ENCODE peak calls at places on chromosomes 4 and X, in ten cellular contexts. L is tibial artery, A is GM23248, D is psoas muscle, E is mesenchymal stem cell, I is right cardiac atrium, G is left lung, H is lower lobe of right lung, P is ascending aorta, X is aorta. F is an unnamed sample. For H3K4me1, the result is how much of the 10 kb centered on the place peaks cover.

GRCh38 chrX:108022491-108023089 is 22.3 kb upstream of the VSIG1 start:
- DNase-seq in L (no peak), A (no peak), D (no peak), E (no peak), I (no peak), G (no peak), H (no peak), P (no peak), X (no peak), F (no peak)

GRCh38 chr4:98653006-98653405 is 5.4 kb downstream of the TSPAN5 start:
- DNase-seq in L (no peak), A (peak), D (no peak), E (no peak), I (no peak), G (no peak), H (no peak), P (no peak), X (no peak), F (no peak)

GRCh38 chr4:26127001-26127400 is 193.8 kb upstream of the RBPJ start:
- DNase-seq in L (no peak), A (no peak), D (no peak), E (no peak), I (no peak), G (no peak), H (no peak), P (no peak), X (no peak), F (no peak)

GRCh38 chr4:6236816-6237390 is 32.7 kb upstream of the WFS1 start:
- DNase-seq in L (no peak), A (no peak), D (no peak), E (no peak), I (no peak), G (no peak), H (no peak), P (peak), X (no peak), F (peak)

GRCh38 chr4:53605783-53606182 is 14.5 kb upstream of the LNX1 start:
- DNase-seq in L (no peak), A (no peak), D (no peak), E (peak), I (no peak), G (no peak), H (no peak), P (no peak), X (no peak), F (no peak)

GRCh38 chr4:85420831-85421230 is 54.1 kb upstream of the ARHGAP24 start:
- DNase-seq in L (no peak), A (no peak), D (no peak), E (no peak), I (no peak), G (no peak), H (no peak), P (no peak), X (no peak), F (no peak)

GRCh38 chr4:168600796-168601583 is 104.1 kb downstream of the PALLD start:
- DNase-seq in L (no peak), A (no peak), D (no peak), E (no peak), I (no peak), G (no peak), H (no peak), P (no peak), X (no peak), F (no peak)

GRCh38 chr4:78481180-78481579 is 70.4 kb upstream of the ANXA3 start:
- DNase-seq in L (no peak), A (peak), D (no peak), E (peak), I (no peak), G (no peak), H (no peak), P (no peak), X (no peak), F (no peak)

GRCh38 chr4:110614981-110615365 is 7.9 kb downstream of the PITX2 start:
- DNase-seq in L (no peak), A (no peak), D (no peak), E (peak), I (no peak), G (no peak), H (no peak), P (no peak), X (no peak), F (no peak)

GRCh38 chr4:17493629-17494028 is 18.3 kb downstream of the QDPR start:
- DNase-seq in L (no peak), A (no peak), D (no peak), E (no peak), I (no peak), G (no peak), H (no peak), P (no peak), X (no peak), F (no peak)

GRCh38 chr4:16026155-16026761 is 57.6 kb downstream of the PROM1 start:
- DNase-seq in L (no peak), A (peak), D (no peak), E (peak), I (no peak), G (no peak), H (no peak), P (no peak), X (no peak), F (no peak)

GRCh38 chrX:135433531-135434257 is 11.9 kb downstream of the SMIM10L2A start:
- DNase-seq in L (no peak), A (no peak), D (no peak), E (no peak), I (no peak), G (no peak), H (no peak), P (no peak), X (no peak), F (no peak)

GRCh38 chrX:69124108-69124507 is 41.1 kb downstream of the PJA1 start:
- DNase-seq in L (no peak), A (peak), D (no peak), E (peak), I (no peak), G (no peak), H (no peak), P (no peak), X (no peak), F (no peak)

GRCh38 chr4:5747746-5748365 is 36.9 kb downstream of the EVC start:
- DNase-seq in L (peak), A (peak), D (no peak), E (peak), I (no peak), G (no peak), H (no peak), P (peak), X (peak), F (peak)

GRCh38 chrX:72705814-72706213 is 8.3 kb downstream of the PHKA1 start:
- DNase-seq in L (no peak), A (no peak), D (no peak), E (no peak), I (no peak), G (no peak), H (no peak), P (no peak), X (no peak), F (no peak)

GRCh38 chr4:16745009-16745408 is 153.4 kb downstream of the LDB2 start:
- DNase-seq in L (peak), A (peak), D (no peak), E (peak), I (no peak), G (no peak), H (no peak), P (peak), X (no peak), F (no peak)

GRCh38 chr4:70703695-70704332 is 15.5 kb downstream of the UTP3 start:
- DNase-seq in L (no peak), A (peak), D (no peak), E (peak), I (no peak), G (no peak), H (no peak), P (no peak), X (no peak), F (no peak)

GRCh38 chrX:74419861-74420193 is 1.5 kb upstream of the SLC16A2 start:
- DNase-seq in L (no peak), A (peak), D (no peak), E (no peak), I (no peak), G (no peak), H (no peak), P (no peak), X (no peak), F (no peak)

GRCh38 chr4:168655182-168655581 is 158.3 kb downstream of the PALLD start:
- DNase-seq in L (no peak), A (no peak), D (no peak), E (no peak), I (no peak), G (no peak), H (no peak), P (no peak), X (no peak), F (no peak)

GRCh38 chr4:128288689-128289106 is 1.1 kb upstream of the PGRMC2 start:
- DNase-seq in L (no peak), A (no peak), D (no peak), E (peak), I (no peak), G (no peak), H (no peak), P (no peak), X (no peak), F (no peak)

GRCh38 chrX:57132046-57132445 is 5.2 kb downstream of the SPIN2A start:
- DNase-seq in L (no peak), A (no peak), D (no peak), E (no peak), I (no peak), G (no peak), H (no peak), P (no peak), X (no peak), F (no peak)
- H3K4me1 ChIP-seq in L (under half), A (under half), D (under half), E (under half), I (under half), G (under half), H (under half), P (under half), X (under half), F (under half)

GRCh38 chr4:94562285-94562684 is 110.5 kb downstream of the PDLIM5 start:
- DNase-seq in L (no peak), A (no peak), D (no peak), E (no peak), I (no peak), G (no peak), H (no peak), P (no peak), X (no peak), F (no peak)
- H3K4me1 ChIP-seq in L (half or more), A (under half), D (half or more), E (under half), I (under half), G (under half), H (under half), P (under half), X (under half), F (half or more)

GRCh38 chrX:120749141-120749846 is 119.4 kb upstream of the C1GALT1C1 start:
- DNase-seq in L (no peak), A (no peak), D (no peak), E (no peak), I (no peak), G (no peak), H (no peak), P (no peak), X (no peak), F (no peak)
- H3K4me1 ChIP-seq in L (under half), A (under half), D (under half), E (under half), I (under half), G (under half), H (under half), P (under half), X (under half), F (under half)

GRCh38 chr4:113051361-113051760 is 1.9 kb downstream of the ANK2 start:
- DNase-seq in L (no peak), A (no peak), D (no peak), E (no peak), I (no peak), G (no peak), H (no peak), P (no peak), X (no peak), F (no peak)

GRCh38 chr4:113052379-113052951 is 3.0 kb downstream of the ANK2 start:
- DNase-seq in L (no peak), A (peak), D (no peak), E (peak), I (no peak), G (no peak), H (no peak), P (no peak), X (no peak), F (no peak)

GRCh38 chr4:113050837-113051236 is 1.4 kb downstream of the ANK2 start:
- DNase-seq in L (no peak), A (no peak), D (no peak), E (no peak), I (no peak), G (no peak), H (no peak), P (no peak), X (no peak), F (no peak)

GRCh38 chr4:113056318-113056717 is 6.9 kb downstream of the ANK2 start:
- DNase-seq in L (no peak), A (no peak), D (no peak), E (no peak), I (no peak), G (no peak), H (no peak), P (no peak), X (no peak), F (no peak)

DNA sequence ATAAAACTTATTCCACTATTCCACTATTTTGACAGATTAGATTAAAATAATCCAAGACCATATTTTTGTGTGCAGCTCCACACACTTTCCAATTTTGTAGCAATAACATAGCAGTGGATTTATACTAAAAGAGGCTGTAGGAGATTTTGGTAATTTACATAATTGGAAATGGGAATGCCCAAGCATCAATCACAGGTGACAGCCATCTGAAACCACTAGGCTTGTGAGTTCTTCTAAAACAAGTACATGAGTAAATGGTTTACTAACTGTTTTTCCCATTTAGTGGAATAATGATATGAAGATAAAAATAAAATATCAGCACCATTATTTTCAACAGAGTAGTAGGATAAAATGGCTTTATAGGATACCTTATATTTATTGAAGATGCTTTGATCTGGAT is 4.4 kb downstream of the ANK2 start:
- DNase-seq in L (no peak), A (no peak), D (no peak), E (no peak), I (no peak), G (no peak), H (no peak), P (no peak), X (no peak), F (no peak)
- H3K4me1 ChIP-seq in L (under half), A (under half), D (under half), E (under half), I (under half), G (under half), H (under half), P (under half), X (under half), F (under half)